ENCODE peak calls at places on chromosomes 1 and 21, in nine cellular contexts. One of them, this sample, is unnamed.

GRCh38 chr21:34891610-34891943 is 157.5 kb downstream of the RUNX1 start:
- DNase-seq in SK-MEL-5: no peak
- DNase-seq in lower lobe of right lung: no peak
- DNase-seq in GM13976: no peak
- DNase-seq in HS-27A: no peak
- DNase-seq in lung microvascular endothelial cell: no peak
- DNase-seq in activated T-cell treated with anti-CD3 and anti-CD28 coated beads for 4 hours: no peak
- DNase-seq in type B pancreatic cell: no peak
- DNase-seq in NCI-H446: no peak
- DNase-seq in this sample: no peak

GRCh38 chr1:66938618-66939017 is 13.8 kb downstream of the MIER1 start:
- DNase-seq in lung microvascular endothelial cell: no peak
- DNase-seq in type B pancreatic cell: no peak
- DNase-seq in NCI-H446: no peak
- DNase-seq in activated T-cell treated with anti-CD3 and anti-CD28 coated beads for 4 hours: no peak
- DNase-seq in HS-27A: no peak
- DNase-seq in GM13976: no peak
- DNase-seq in SK-MEL-5: no peak
- DNase-seq in lower lobe of right lung: no peak
- DNase-seq in this sample: no peak

GRCh38 chr1:33163621-33164071 is 18.2 kb downstream of the TRIM62 start:
- DNase-seq in HS-27A: no peak
- DNase-seq in SK-MEL-5: no peak
- DNase-seq in lower lobe of right lung: no peak
- DNase-seq in NCI-H446: no peak
- DNase-seq in activated T-cell treated with anti-CD3 and anti-CD28 coated beads for 4 hours: no peak
- DNase-seq in GM13976: no peak
- DNase-seq in lung microvascular endothelial cell: peak
- DNase-seq in type B pancreatic cell: peak
- DNase-seq in this sample: no peak

GRCh38 chr1:30404341-30404740 is 319.0 kb downstream of the MATN1 start:
- DNase-seq in lower lobe of right lung: no peak
- DNase-seq in lung microvascular endothelial cell: no peak
- DNase-seq in SK-MEL-5: no peak
- DNase-seq in NCI-H446: no peak
- DNase-seq in type B pancreatic cell: no peak
- DNase-seq in GM13976: no peak
- DNase-seq in activated T-cell treated with anti-CD3 and anti-CD28 coated beads for 4 hours: no peak
- DNase-seq in HS-27A: no peak
- DNase-seq in this sample: no peak

GRCh38 chr1:234659538-234659937 is 49.6 kb upstream of the IRF2BP2 start:
- DNase-seq in activated T-cell treated with anti-CD3 and anti-CD28 coated beads for 4 hours: no peak
- DNase-seq in type B pancreatic cell: no peak
- DNase-seq in lung microvascular endothelial cell: peak
- DNase-seq in lower lobe of right lung: no peak
- DNase-seq in GM13976: no peak
- DNase-seq in SK-MEL-5: no peak
- DNase-seq in HS-27A: peak
- DNase-seq in NCI-H446: no peak
- DNase-seq in this sample: no peak

GRCh38 chr1:14616997-14617396 is 18.5 kb downstream of the KAZN start:
- DNase-seq in activated T-cell treated with anti-CD3 and anti-CD28 coated beads for 4 hours: no peak
- DNase-seq in GM13976: no peak
- DNase-seq in lower lobe of right lung: no peak
- DNase-seq in NCI-H446: no peak
- DNase-seq in type B pancreatic cell: no peak
- DNase-seq in HS-27A: no peak
- DNase-seq in SK-MEL-5: no peak
- DNase-seq in lung microvascular endothelial cell: no peak
- DNase-seq in this sample: no peak

GRCh38 chr1:214801191-214801590 is 198.2 kb downstream of the CENPF start:
- DNase-seq in lung microvascular endothelial cell: no peak
- DNase-seq in SK-MEL-5: no peak
- DNase-seq in GM13976: no peak
- DNase-seq in NCI-H446: no peak
- DNase-seq in HS-27A: no peak
- DNase-seq in type B pancreatic cell: no peak
- DNase-seq in activated T-cell treated with anti-CD3 and anti-CD28 coated beads for 4 hours: no peak
- DNase-seq in lower lobe of right lung: no peak
- DNase-seq in this sample: no peak

GRCh38 chr1:66132324-66132723 is 339.6 kb downstream of the PDE4B start:
- DNase-seq in SK-MEL-5: no peak
- DNase-seq in activated T-cell treated with anti-CD3 and anti-CD28 coated beads for 4 hours: no peak
- DNase-seq in lower lobe of right lung: no peak
- DNase-seq in NCI-H446: no peak
- DNase-seq in HS-27A: no peak
- DNase-seq in type B pancreatic cell: no peak
- DNase-seq in GM13976: no peak
- DNase-seq in lung microvascular endothelial cell: no peak
- DNase-seq in this sample: no peak

GRCh38 chr1:214546886-214547641 is 4.3 kb downstream of the PTPN14 start:
- DNase-seq in lower lobe of right lung: no peak
- DNase-seq in GM13976: no peak
- DNase-seq in HS-27A: no peak
- DNase-seq in lung microvascular endothelial cell: peak
- DNase-seq in NCI-H446: no peak
- DNase-seq in type B pancreatic cell: no peak
- DNase-seq in SK-MEL-5: no peak
- DNase-seq in activated T-cell treated with anti-CD3 and anti-CD28 coated beads for 4 hours: no peak
- DNase-seq in this sample: no peak

GRCh38 chr21:25997788-25998611 is 172.6 kb downstream of the APP start:
- DNase-seq in type B pancreatic cell: no peak
- DNase-seq in NCI-H446: no peak
- DNase-seq in lung microvascular endothelial cell: peak
- DNase-seq in activated T-cell treated with anti-CD3 and anti-CD28 coated beads for 4 hours: no peak
- DNase-seq in GM13976: no peak
- DNase-seq in SK-MEL-5: peak
- DNase-seq in lower lobe of right lung: no peak
- DNase-seq in HS-27A: no peak
- DNase-seq in this sample: no peak

GRCh38 chr1:226633541-226634155 is 85.1 kb downstream of the STUM start:
- DNase-seq in activated T-cell treated with anti-CD3 and anti-CD28 coated beads for 4 hours: no peak
- DNase-seq in lower lobe of right lung: peak
- DNase-seq in SK-MEL-5: peak
- DNase-seq in NCI-H446: peak
- DNase-seq in lung microvascular endothelial cell: no peak
- DNase-seq in GM13976: no peak
- DNase-seq in type B pancreatic cell: no peak
- DNase-seq in HS-27A: no peak
- DNase-seq in this sample: no peak

GRCh38 chr1:174200746-174201145 is 41.4 kb downstream of the RABGAP1L start:
- DNase-seq in SK-MEL-5: no peak
- DNase-seq in type B pancreatic cell: no peak
- DNase-seq in activated T-cell treated with anti-CD3 and anti-CD28 coated beads for 4 hours: no peak
- DNase-seq in NCI-H446: no peak
- DNase-seq in HS-27A: no peak
- DNase-seq in lung microvascular endothelial cell: no peak
- DNase-seq in GM13976: no peak
- DNase-seq in lower lobe of right lung: no peak
- DNase-seq in this sample: no peak

GRCh38 chr1:230103341-230104173 is 36.5 kb downstream of the GALNT2 start:
- DNase-seq in GM13976: no peak
- DNase-seq in NCI-H446: no peak
- DNase-seq in SK-MEL-5: no peak
- DNase-seq in lower lobe of right lung: no peak
- DNase-seq in type B pancreatic cell: no peak
- DNase-seq in HS-27A: no peak
- DNase-seq in activated T-cell treated with anti-CD3 and anti-CD28 coated beads for 4 hours: no peak
- DNase-seq in lung microvascular endothelial cell: no peak
- DNase-seq in this sample: no peak

GRCh38 chr1:208026880-208027438 is 116.0 kb upstream of the CD34 start:
- DNase-seq in NCI-H446: no peak
- DNase-seq in type B pancreatic cell: no peak
- DNase-seq in lower lobe of right lung: no peak
- DNase-seq in GM13976: no peak
- DNase-seq in activated T-cell treated with anti-CD3 and anti-CD28 coated beads for 4 hours: no peak
- DNase-seq in HS-27A: no peak
- DNase-seq in lung microvascular endothelial cell: no peak
- DNase-seq in SK-MEL-5: no peak
- DNase-seq in this sample: no peak